ENCODE peak calls at places on chromosome X, in eight cellular contexts. W is stomach; K is endodermal cell; Y is CD8-positive, alpha-beta T cell; Q is Caco-2; J is GM12865; A is Panc1; L is epithelial cell of proximal tubule. I is an unnamed sample.
A peak's percentile ranks its signal among the peaks of the same experiment; 100 is the strongest.

GRCh38 chrX:96770315-96770714 is 85.7 kb downstream of the DIAPH2 start:
- DNase-seq in W (no peak), K (no peak), Y (no peak), Q (peak; percentile 1), J (peak; percentile 25), A (no peak), L (no peak), I (no peak)

GRCh38 chrX:77668391-77669237 is 117.4 kb downstream of the ATRX start:
- DNase-seq in W (no peak), K (no peak), Y (no peak), Q (no peak), J (no peak), A (peak; percentile 58), L (peak; percentile 7), I (no peak)

GRCh38 chrX:106608016-106608415 is 3.8 kb upstream of the RADX start:
- DNase-seq in W (no peak), K (no peak), Y (peak; percentile 12), Q (peak; percentile 4), J (no peak), A (no peak), L (no peak), I (no peak)

GRCh38 chrX:109268340-109268739 is 213.5 kb downstream of the GUCY2F start:
- DNase-seq in W (no peak), K (no peak), Y (no peak), Q (no peak), J (no peak), A (no peak), L (no peak), I (no peak)

GRCh38 chrX:54534271-54534670 is 4.3 kb downstream of the GNL3L start:
- DNase-seq in W (no peak), K (no peak), Y (no peak), Q (no peak), J (no peak), A (no peak), L (no peak), I (no peak)

GRCh38 chrX:41541381-41541780 is 94.2 kb downstream of the NYX start:
- DNase-seq in W (no peak), K (no peak), Y (no peak), Q (no peak), J (no peak), A (no peak), L (no peak), I (no peak)

GRCh38 chrX:37367946-37368345 is 18.8 kb downstream of the PRRG1 start:
- DNase-seq in W (no peak), K (no peak), Y (no peak), Q (no peak), J (no peak), A (no peak), L (no peak), I (no peak)

GRCh38 chrX:24145340-24146186 is 4.0 kb upstream of the ZFX start:
- DNase-seq in W (no peak), K (no peak), Y (no peak), Q (no peak), J (no peak), A (no peak), L (no peak), I (no peak)

GRCh38 chrX:49761481-49761880 is 65.7 kb upstream of the PAGE1 start:
- DNase-seq in W (no peak), K (no peak), Y (no peak), Q (peak; percentile 5), J (peak; percentile 9), A (no peak), L (no peak), I (no peak)

GRCh38 chrX:1397441-1397840 is 5.5 kb upstream of the SLC25A6 start:
- DNase-seq in W (no peak), K (no peak), Y (no peak), Q (no peak), J (no peak), A (no peak), L (no peak), I (no peak)

GRCh38 chrX:132614297-132614696 is 125.5 kb upstream of the MBNL3 start:
- DNase-seq in W (no peak), K (peak; percentile 64), Y (no peak), Q (peak; percentile 31), J (peak; percentile 2), A (no peak), L (no peak), I (no peak)
- TF ChIP-seq CTCF in W (no peak), K (peak; percentile 82), Y (no peak), Q (peak; percentile 57), J (peak; percentile 26), A (peak; percentile 53), L (peak; percentile 53), I (no peak)

DNA sequence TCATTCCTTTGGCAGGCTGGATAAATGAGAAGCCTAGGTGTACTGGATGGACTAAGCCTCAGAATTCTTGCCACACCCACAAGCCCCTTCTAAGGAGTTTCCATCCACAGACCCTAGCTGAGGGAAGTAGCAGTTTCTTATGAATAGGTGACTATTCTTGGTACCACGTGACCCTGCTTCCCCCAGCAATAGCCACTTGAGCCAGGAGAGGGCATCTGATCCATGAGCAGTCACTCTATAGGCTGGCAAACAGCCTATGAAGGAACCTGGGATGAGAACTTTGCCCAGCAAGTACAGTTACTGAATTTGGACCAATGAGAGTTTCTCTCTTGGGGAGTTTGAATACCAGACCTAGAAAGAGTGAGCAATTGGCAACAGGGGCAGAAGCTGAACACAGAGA is 84.0 kb downstream of the RTL9 start:
- DNase-seq in W (no peak), K (peak; percentile 79), Y (no peak), Q (peak; percentile 45), J (peak; percentile 28), A (no peak), L (no peak), I (no peak)
- TF ChIP-seq CTCF in W (no peak), K (peak; percentile 76), Y (no peak), Q (peak; percentile 37), J (peak; percentile 7), A (peak; percentile 35), L (peak; percentile 43), I (peak; percentile 20)

DNA sequence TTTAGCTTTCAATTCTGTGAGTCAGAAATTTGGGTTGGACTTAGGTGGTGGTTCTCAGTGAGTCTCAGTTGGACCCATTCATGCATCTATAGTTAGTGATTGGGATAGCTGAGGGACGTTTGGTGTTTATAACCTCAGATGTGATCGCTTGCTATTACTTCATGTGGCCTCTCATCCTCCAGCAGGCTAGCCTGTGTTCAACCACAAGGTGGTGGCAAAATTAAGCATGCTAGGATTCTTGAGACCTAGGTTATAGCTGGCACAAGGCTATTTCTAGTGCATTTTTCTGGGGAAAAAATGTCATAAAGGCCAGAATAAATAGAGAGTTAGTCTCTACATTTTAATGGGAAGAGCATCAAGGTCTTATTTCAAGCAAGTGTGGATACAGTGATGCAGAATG is 10.9 kb upstream of the GRPR start:
- DNase-seq in W (no peak), K (no peak), Y (no peak), Q (no peak), J (no peak), A (no peak), L (no peak), I (no peak)
- TF ChIP-seq CTCF in W (no peak), K (peak; percentile 65), Y (no peak), Q (peak; percentile 8), J (no peak), A (no peak), L (peak; percentile 16), I (no peak)

GRCh38 chrX:70970482-70970999 is 39.6 kb upstream of the SLC7A3 start:
- DNase-seq in W (no peak), K (no peak), Y (no peak), Q (no peak), J (peak; percentile 1), A (no peak), L (no peak), I (no peak)
- TF ChIP-seq CTCF in W (no peak), K (peak; percentile 60), Y (peak; percentile 33), Q (peak; percentile 24), J (peak; percentile 1), A (peak; percentile 40), L (peak; percentile 36), I (peak; percentile 38)

GRCh38 chrX:23100826-23101225 is 101.1 kb downstream of the DDX53 start:
- DNase-seq in W (no peak), K (no peak), Y (no peak), Q (no peak), J (no peak), A (no peak), L (no peak), I (no peak)

GRCh38 chrX:23103546-23103945 is 103.8 kb downstream of the DDX53 start:
- DNase-seq in W (no peak), K (no peak), Y (no peak), Q (no peak), J (no peak), A (no peak), L (no peak), I (no peak)
- TF ChIP-seq CTCF in W (no peak), K (peak; percentile 63), Y (no peak), Q (no peak), J (no peak), A (no peak), L (peak; percentile 7), I (no peak)

I was measured in CD14-positive monocyte.